ENCODE peak calls at places on chromosome 22, in ten cellular contexts. D, U, W, X, I, A, C, O, P and Z are unnamed samples.

GRCh38 chr22:43388420-43388851 is 23.4 kb upstream of the MPPED1 start:
- DNase-seq in D (peak), U (peak), W (peak), X (peak), I (peak), A (peak), C (peak), O (peak), P (peak), Z (peak)

GRCh38 chr22:50473088-50473487 is 1.7 kb downstream of the SBF1 start:
- DNase-seq in D (no peak), U (no peak), W (no peak), X (no peak), I (no peak), A (peak), C (peak), O (no peak), P (no peak), Z (no peak)

GRCh38 chr22:25757686-25758085 is 15.7 kb downstream of the MYO18B start:
- DNase-seq in D (no peak), U (no peak), W (no peak), X (no peak), I (no peak), A (no peak), C (no peak), O (no peak), P (no peak), Z (no peak)

GRCh38 chr22:45460288-45461109 is 42.2 kb upstream of the FBLN1 start:
- DNase-seq in D (no peak), U (no peak), W (peak), X (peak), I (no peak), A (no peak), C (no peak), O (peak), P (no peak), Z (peak)

GRCh38 chr22:41929158-41929896 is 2.7 kb upstream of the TNFRSF13C start:
- DNase-seq in D (no peak), U (no peak), W (no peak), X (no peak), I (no peak), A (no peak), C (no peak), O (no peak), P (no peak), Z (no peak)

GRCh38 chr22:35315141-35315854 is 15.6 kb downstream of the TOM1 start:
- DNase-seq in D (no peak), U (no peak), W (no peak), X (peak), I (no peak), A (no peak), C (no peak), O (no peak), P (no peak), Z (no peak)

GRCh38 chr22:17368144-17368726 is 1.0 kb upstream of the CECR2 start:
- DNase-seq in D (no peak), U (peak), W (no peak), X (no peak), I (no peak), A (no peak), C (no peak), O (no peak), P (no peak), Z (no peak)

GRCh38 chr22:31603574-31603973 is 58.4 kb downstream of the PISD start:
- DNase-seq in D (no peak), U (no peak), W (no peak), X (no peak), I (no peak), A (no peak), C (no peak), O (no peak), P (no peak), Z (no peak)

GRCh38 chr22:39530692-39531331 is 1.7 kb downstream of the RPS19BP1 start:
- DNase-seq in D (peak), U (no peak), W (no peak), X (peak), I (no peak), A (no peak), C (no peak), O (no peak), P (no peak), Z (peak)

GRCh38 chr22:32926600-32926999 is 125.1 kb downstream of the TIMP3 start:
- DNase-seq in D (no peak), U (no peak), W (no peak), X (peak), I (no peak), A (no peak), C (peak), O (peak), P (no peak), Z (peak)

GRCh38 chr22:30828187-30829155 is 133.8 kb downstream of the OSBP2 start:
- DNase-seq in D (no peak), U (no peak), W (no peak), X (no peak), I (no peak), A (no peak), C (no peak), O (no peak), P (no peak), Z (no peak)

GRCh38 chr22:49205401-49205800 is 622.3 kb downstream of the BRD1 start:
- DNase-seq in D (no peak), U (no peak), W (peak), X (no peak), I (no peak), A (no peak), C (no peak), O (no peak), P (no peak), Z (no peak)

GRCh38 chr22:36758792-36759271 is 17.1 kb downstream of the IFT27 start:
- DNase-seq in D (no peak), U (no peak), W (no peak), X (no peak), I (no peak), A (no peak), C (no peak), O (no peak), P (no peak), Z (no peak)